ENCODE peak calls at places on chromosome 14, in eight cellular contexts. C, P, M, W, H, D, S and G are unnamed samples.

GRCh38 chr14:94575730-94576585 is 5.3 kb upstream of the SERPINA5 start:
- DNase-seq in C (no peak), P (no peak), M (peak; percentile 58), W (no peak), H (no peak), D (no peak), S (no peak), G (no peak)

GRCh38 chr14:73591690-73592448 is at the start of gene ACOT4:
- DNase-seq in C (peak; percentile 63), P (peak; percentile 26), M (peak; percentile 34), W (peak; percentile 80), H (peak; percentile 29), D (peak; percentile 75), S (no peak), G (peak; percentile 27)

GRCh38 chr14:20435454-20436362 is at the start of gene KLHL33:
- DNase-seq in C (no peak), P (no peak), M (no peak), W (no peak), H (no peak), D (no peak), S (no peak), G (no peak)

GRCh38 chr14:35122696-35123387 is 490 bp downstream of the PRORP start:
- DNase-seq in C (peak; percentile 22), P (no peak), M (no peak), W (no peak), H (no peak), D (no peak), S (no peak), G (no peak)

GRCh38 chr14:96917442-96917963 is 120.3 kb downstream of the VRK1 start:
- DNase-seq in C (no peak), P (no peak), M (no peak), W (no peak), H (no peak), D (no peak), S (peak; percentile 91), G (no peak)

GRCh38 chr14:33280646-33281045 is 342.0 kb downstream of the NPAS3 start:
- DNase-seq in C (no peak), P (no peak), M (no peak), W (no peak), H (peak; percentile 69), D (no peak), S (no peak), G (no peak)

GRCh38 chr14:73850940-73851339 is 691 bp upstream of the PTGR2 start:
- DNase-seq in C (no peak), P (no peak), M (no peak), W (no peak), H (peak; percentile 12), D (no peak), S (no peak), G (no peak)

GRCh38 chr14:77985235-77985634 is 184.9 kb upstream of the NRXN3 start:
- DNase-seq in C (no peak), P (no peak), M (no peak), W (no peak), H (peak; percentile 53), D (no peak), S (no peak), G (no peak)

GRCh38 chr14:86574026-86574777 is 1044.3 kb downstream of the FLRT2 start:
- DNase-seq in C (no peak), P (no peak), M (no peak), W (no peak), H (peak; percentile 7), D (no peak), S (no peak), G (no peak)

GRCh38 chr14:23630687-23631086 is 5.5 kb upstream of the DHRS2 start:
- DNase-seq in C (no peak), P (no peak), M (no peak), W (no peak), H (no peak), D (no peak), S (no peak), G (no peak)

GRCh38 chr14:37048666-37049071 is 123.7 kb downstream of the SLC25A21 start:
- DNase-seq in C (no peak), P (no peak), M (no peak), W (no peak), H (no peak), D (no peak), S (no peak), G (no peak)

GRCh38 chr14:94042433-94043091 is 16.4 kb downstream of the OTUB2 start:
- DNase-seq in C (no peak), P (no peak), M (no peak), W (no peak), H (no peak), D (peak; percentile 64), S (no peak), G (no peak)

GRCh38 chr14:69413483-69413882 is 15.0 kb downstream of the SLC39A9 start:
- DNase-seq in C (no peak), P (no peak), M (no peak), W (no peak), H (no peak), D (no peak), S (no peak), G (no peak)

GRCh38 chr14:65065719-65066118 is 36.6 kb downstream of the MAX start:
- DNase-seq in C (no peak), P (no peak), M (no peak), W (no peak), H (no peak), D (no peak), S (no peak), G (no peak)

GRCh38 chr14:37697489-37698121 is 102.2 kb downstream of the TTC6 start:
- DNase-seq in C (no peak), P (no peak), M (no peak), W (no peak), H (no peak), D (no peak), S (no peak), G (no peak)

GRCh38 chr14:61615743-61616523 is 79.4 kb upstream of the HIF1A start:
- DNase-seq in C (no peak), P (no peak), M (no peak), W (no peak), H (no peak), D (no peak), S (no peak), G (no peak)

GRCh38 chr14:78130356-78130755 is 39.8 kb upstream of the NRXN3 start:
- DNase-seq in C (no peak), P (no peak), M (no peak), W (no peak), H (no peak), D (no peak), S (no peak), G (no peak)

GRCh38 chr14:52233693-52234092 is 33.8 kb upstream of the PTGDR start:
- DNase-seq in C (no peak), P (no peak), M (no peak), W (no peak), H (no peak), D (no peak), S (no peak), G (no peak)

GRCh38 chr14:56189306-56189705 is 71.1 kb downstream of the PELI2 start:
- DNase-seq in C (no peak), P (no peak), M (no peak), W (no peak), H (peak; percentile 32), D (no peak), S (no peak), G (no peak)

DNA sequence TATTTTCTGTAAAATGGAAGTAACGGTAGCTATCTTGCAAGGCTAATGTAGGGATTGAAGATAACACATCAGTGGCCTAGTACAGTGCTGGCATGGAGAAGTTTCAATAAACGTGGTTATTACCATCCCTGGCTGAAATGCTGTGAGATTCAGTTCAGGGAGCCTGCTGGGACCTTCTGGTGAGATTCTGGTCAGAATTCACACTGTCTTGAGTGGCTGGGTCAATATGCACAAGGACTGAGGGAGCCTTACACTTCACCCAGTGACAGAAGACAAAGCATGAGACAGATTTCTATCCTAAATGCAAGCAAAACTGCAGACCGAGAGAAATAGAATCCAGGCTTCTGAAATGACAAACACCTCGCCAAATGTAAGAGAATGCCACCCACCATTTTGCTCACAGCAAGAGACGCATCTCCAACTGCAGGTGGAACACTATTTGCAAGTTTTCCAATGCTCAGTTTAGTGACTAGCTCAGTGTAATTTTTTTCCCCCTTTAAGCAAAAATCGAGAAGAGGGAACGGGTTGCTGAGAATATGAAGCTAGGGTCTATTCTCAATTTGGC is 201.5 kb downstream of the TTC7B start:
- DNase-seq in C (no peak), P (no peak), M (no peak), W (no peak), H (no peak), D (no peak), S (no peak), G (no peak)
- H3K4me3 ChIP-seq in C (no peak overlapping the region), P (no peak overlapping the region), M (no peak overlapping the region), W (no peak overlapping the region), H (no peak overlapping the region), D (no peak overlapping the region), S (no peak overlapping the region), G (no peak overlapping the region)

DNA sequence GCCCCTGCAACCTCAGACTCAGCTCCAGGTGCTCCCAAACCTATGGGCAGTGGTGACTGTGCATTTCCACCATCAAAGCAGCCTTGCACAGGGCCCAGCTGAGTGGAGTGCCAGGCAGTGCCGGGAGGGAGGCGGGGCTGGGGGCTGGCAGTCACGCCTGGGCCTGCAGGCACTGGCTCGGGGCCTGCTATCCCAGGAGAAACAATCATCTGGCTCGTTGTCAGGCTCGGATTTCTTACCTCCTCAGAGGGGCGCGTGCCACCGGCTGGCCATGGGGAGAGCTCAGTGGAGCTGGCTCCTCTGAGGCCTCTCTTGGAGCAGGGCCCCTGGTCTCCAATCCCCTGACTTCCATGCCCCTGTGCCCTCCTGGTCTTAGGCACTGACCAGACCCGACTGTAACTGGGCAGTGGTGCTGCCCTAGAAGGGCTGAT is 20.2 kb upstream of the PPP1R13B start:
- DNase-seq in C (no peak), P (peak; percentile 72), M (peak; percentile 84), W (no peak), H (peak; percentile 45), D (no peak), S (no peak), G (no peak)
- H3K27ac ChIP-seq in C (no peak overlapping the region), P (peak overlapping the region; percentile 84), M (peak overlapping the region; percentile 85), W (no peak overlapping the region), H (no peak overlapping the region), D (peak overlapping the region; percentile 6), S (no peak overlapping the region), G (no peak overlapping the region)

GRCh38 chr14:40240456-40240855 is 808.2 kb upstream of the FBXO33 start:
- DNase-seq in C (no peak), P (no peak), M (no peak), W (no peak), H (peak; percentile 7), D (no peak), S (no peak), G (no peak)
- H3K9me3 ChIP-seq in C (no peaks in the 10 kb centered on the region), P (no peaks in the 10 kb centered on the region), M (no peaks in the 10 kb centered on the region), W (no peaks in the 10 kb centered on the region), H (peaks cover 8% of the 10 kb centered on the region), D (peaks cover 2% of the 10 kb centered on the region), S (no peaks in the 10 kb centered on the region), G (no peaks in the 10 kb centered on the region)

DNA sequence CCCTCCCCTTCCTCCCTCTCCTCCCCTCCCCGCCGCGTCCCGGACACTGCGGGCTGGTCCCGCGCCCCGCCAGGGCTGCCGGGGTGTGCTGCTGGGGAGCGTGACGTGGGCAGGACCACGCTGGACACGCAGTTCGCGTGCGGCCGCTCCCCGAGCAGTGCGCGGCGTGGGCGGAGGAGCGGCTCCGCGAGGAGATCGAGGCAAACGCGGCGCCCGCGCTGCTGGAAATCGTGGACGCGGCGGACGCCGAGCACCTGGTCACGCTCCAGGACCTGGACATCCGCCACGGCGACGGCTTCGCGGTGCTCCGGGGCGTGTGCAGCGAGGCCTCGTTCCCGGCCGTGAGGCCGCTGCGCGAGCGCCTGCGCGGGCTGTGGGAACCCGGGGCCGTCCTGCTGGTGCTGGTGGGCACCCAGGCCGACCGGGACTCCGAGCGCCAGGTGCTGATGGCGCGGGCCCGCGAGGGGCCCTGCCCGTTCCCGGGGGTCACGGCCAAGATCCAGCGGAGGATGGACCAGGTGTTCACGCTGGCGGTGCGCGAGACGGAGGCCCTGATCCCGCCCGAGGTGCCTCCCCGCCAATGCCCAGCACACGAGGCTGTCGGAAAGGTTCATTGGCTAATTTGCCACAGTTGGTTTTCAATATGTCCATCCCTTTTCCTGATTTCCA is 84.3 kb downstream of the TNFAIP2 start:
- DNase-seq in C (no peak), P (peak; percentile 56), M (no peak), W (peak; percentile 63), H (no peak), D (peak; percentile 85), S (no peak), G (no peak)
- H3K4me3 ChIP-seq in C (no peak overlapping the region), P (peak overlapping the region; percentile 33), M (peak overlapping the region; percentile 31), W (peak overlapping the region; percentile 18), H (peak overlapping the region; percentile 38), D (peak overlapping the region; percentile 41), S (peak overlapping the region; percentile 38), G (no peak overlapping the region)